ENCODE peak calls at places on chromosomes 16 and 17, in five cellular contexts. U is A549, N is tibial nerve, L is IMR-90, K is heart left ventricle. J is an unnamed sample.

GRCh38 chr16:66913081-66913480 is 5.6 kb downstream of the CDH16 start:
- DNase-seq in U (no peak), N (no peak), L (no peak), K (no peak), J (no peak)

GRCh38 chr16:49658491-49658890 is 197.4 kb downstream of the ZNF423 start:
- DNase-seq in U (no peak), N (no peak), L (no peak), K (no peak), J (no peak)

GRCh38 chr17:46024590-46024989 is 25.5 kb downstream of the STH start:
- DNase-seq in U (no peak), N (no peak), L (no peak), K (no peak), J (peak)

GRCh38 chr17:34151081-34151480 is 104.0 kb upstream of the CCL2 start:
- DNase-seq in U (no peak), N (no peak), L (no peak), K (no peak), J (no peak)

GRCh38 chr16:12258806-12259205 is 282.3 kb downstream of the SNX29 start:
- DNase-seq in U (no peak), N (no peak), L (no peak), K (no peak), J (no peak)

GRCh38 chr16:25078386-25078978 is 33.1 kb upstream of the LCMT1 start:
- DNase-seq in U (no peak), N (no peak), L (no peak), K (no peak), J (no peak)

GRCh38 chr17:7912927-7913524 is 3.1 kb downstream of the RNF227 start:
- DNase-seq in U (peak), N (peak), L (peak), K (no peak), J (no peak)

GRCh38 chr17:15742051-15742795 is 10.1 kb downstream of the TBC1D26 start:
- DNase-seq in U (no peak), N (no peak), L (no peak), K (no peak), J (no peak)

GRCh38 chr17:73643012-73643845 is 1.0 kb downstream of the SDK2 start:
- DNase-seq in U (peak), N (no peak), L (no peak), K (no peak), J (no peak)

GRCh38 chr17:39487946-39488345 is 26.7 kb downstream of the CDK12 start:
- DNase-seq in U (no peak), N (no peak), L (peak), K (no peak), J (peak)

GRCh38 chr17:4551141-4551540 is 4.0 kb downstream of the MYBBP1A start:
- DNase-seq in U (no peak), N (no peak), L (no peak), K (no peak), J (no peak)

GRCh38 chr17:83131268-83132011 is 52.0 kb downstream of the METRNL start:
- DNase-seq in U (no peak), N (no peak), L (no peak), K (peak), J (no peak)

GRCh38 chr17:14919580-14920160 is 345.5 kb downstream of the PMP22 start:
- DNase-seq in U (no peak), N (no peak), L (peak), K (no peak), J (no peak)

GRCh38 chr16:89690392-89690901 is 4.0 kb downstream of the CDK10 start:
- DNase-seq in U (no peak), N (no peak), L (no peak), K (no peak), J (no peak)

GRCh38 chr17:61063528-61063927 is 336.1 kb upstream of the TBX2 start:
- DNase-seq in U (no peak), N (no peak), L (no peak), K (no peak), J (no peak)

GRCh38 chr17:61504697-61505096 is 52.5 kb downstream of the TBX4 start:
- DNase-seq in U (peak), N (no peak), L (peak), K (no peak), J (no peak)

GRCh38 chr16:9518054-9518453 is 426.6 kb downstream of the HAPSTR1 start:
- DNase-seq in U (no peak), N (no peak), L (no peak), K (no peak), J (no peak)

GRCh38 chr17:16444258-16444886 is 29.0 kb downstream of the TRPV2 start:
- DNase-seq in U (no peak), N (no peak), L (no peak), K (no peak), J (no peak)

GRCh38 chr17:2295575-2295974 is 8.0 kb downstream of the SMG6 start:
- DNase-seq in U (no peak), N (no peak), L (peak), K (no peak), J (no peak)

GRCh38 chr16:1534021-1535020 is 855 bp downstream of the TMEM204 start:
- DNase-seq in U (no peak), N (no peak), L (peak), K (no peak), J (no peak)

GRCh38 chr16:12319464-12320030 is 343.0 kb downstream of the SNX29 start:
- DNase-seq in U (no peak), N (no peak), L (no peak), K (no peak), J (no peak)

GRCh38 chr17:15180121-15180561 is 85.0 kb downstream of the PMP22 start:
- DNase-seq in U (no peak), N (no peak), L (no peak), K (no peak), J (no peak)

GRCh38 chr16:62066747-62067146 is 30.5 kb upstream of the CDH8 start:
- DNase-seq in U (no peak), N (no peak), L (no peak), K (no peak), J (no peak)

GRCh38 chr17:29591737-29592624 is 951 bp upstream of the ANKRD13B start:
- DNase-seq in U (peak), N (peak), L (peak), K (peak), J (peak)

GRCh38 chr17:78717431-78717980 is 64.6 kb downstream of the CYTH1 start:
- DNase-seq in U (peak), N (peak), L (peak), K (no peak), J (no peak)

GRCh38 chr16:84789431-84789830 is 30.4 kb upstream of the CRISPLD2 start:
- DNase-seq in U (no peak), N (no peak), L (no peak), K (no peak), J (no peak)

GRCh38 chr17:6502871-6503509 is 53.4 kb downstream of the PITPNM3 start:
- DNase-seq in U (no peak), N (no peak), L (no peak), K (no peak), J (no peak)

GRCh38 chr16:57544129-57544653 is 1.7 kb downstream of the ADGRG5 start:
- DNase-seq in U (no peak), N (no peak), L (no peak), K (no peak), J (no peak)
- H3K4me3 ChIP-seq in U (no peak), N (no peak), L (no peak), K (no peak), J (no peak)

DNA sequence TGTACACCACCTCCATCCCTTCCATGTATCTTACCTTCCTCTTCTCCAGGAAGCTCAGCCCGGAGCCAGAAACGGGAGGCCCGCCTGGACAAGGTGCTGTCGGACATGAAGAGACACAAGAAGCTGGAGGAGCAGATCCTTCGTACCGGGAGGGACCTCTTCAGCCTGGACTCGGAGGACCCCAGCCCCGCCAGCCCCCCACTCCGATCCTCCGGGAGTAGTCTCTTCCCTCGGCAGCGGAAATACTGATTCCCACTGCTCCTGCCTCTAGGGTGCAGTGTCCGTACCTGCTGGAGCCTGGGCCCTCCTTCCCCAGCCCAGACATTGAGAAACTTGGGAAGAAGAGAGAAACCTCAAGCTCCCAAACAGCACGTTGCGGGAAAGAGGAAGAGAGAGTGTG is 756 bp upstream of the MVP start:
- DNase-seq in U (peak), N (no peak), L (no peak), K (no peak), J (no peak)
- TF ChIP-seq CTCF in U (peak), N (no peak), L (no peak), K (no peak), J (no peak)

GRCh38 chr16:69761983-69762842 is at the start of gene WWP2:
- DNase-seq in U (peak), N (peak), L (peak), K (peak), J (peak)
- TF ChIP-seq POLR2A in U (peak), N (peak), L (no peak), K (peak), J (no peak)

GRCh38 chr17:66541461-66542182 is 239.2 kb downstream of the PRKCA start:
- DNase-seq in U (no peak), N (no peak), L (no peak), K (no peak), J (no peak)
- H3K4me3 ChIP-seq in U (no peak), N (no peak), L (no peak), K (no peak), J (no peak)

GRCh38 chr17:11795906-11796305 is 197.6 kb downstream of the DNAH9 start:
- DNase-seq in U (no peak), N (no peak), L (no peak), K (no peak), J (no peak)

GRCh38 chr17:11803635-11804034 is 193.6 kb downstream of the ZNF18 start:
- DNase-seq in U (no peak), N (no peak), L (no peak), K (no peak), J (no peak)

GRCh38 chr17:11803226-11803625 is 194.0 kb downstream of the ZNF18 start:
- DNase-seq in U (no peak), N (no peak), L (no peak), K (no peak), J (no peak)

DNA sequence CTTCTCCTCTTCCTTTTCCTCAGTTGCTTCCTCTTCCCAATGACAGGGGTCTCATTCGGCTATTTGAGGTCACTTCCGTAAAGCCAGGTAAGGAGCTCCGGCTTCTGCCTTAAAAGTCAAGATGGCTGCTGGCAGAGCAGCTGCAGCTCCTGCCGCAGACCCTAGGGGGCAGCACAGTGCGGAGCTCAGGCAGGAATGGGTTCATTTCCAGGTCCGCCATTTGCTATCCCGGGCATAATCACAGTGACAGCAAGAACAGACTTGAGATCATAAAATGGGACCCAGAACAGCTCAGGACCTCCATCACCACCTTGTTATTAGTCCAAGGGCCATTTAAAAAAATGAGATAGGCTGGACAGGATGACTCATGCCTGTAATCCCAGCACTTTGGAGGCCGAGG is 199.5 kb downstream of the ZNF18 start:
- DNase-seq in U (peak), N (no peak), L (no peak), K (no peak), J (no peak)
- TF ChIP-seq CTCF in U (peak), N (no peak), L (no peak), K (no peak), J (no peak)

DNA sequence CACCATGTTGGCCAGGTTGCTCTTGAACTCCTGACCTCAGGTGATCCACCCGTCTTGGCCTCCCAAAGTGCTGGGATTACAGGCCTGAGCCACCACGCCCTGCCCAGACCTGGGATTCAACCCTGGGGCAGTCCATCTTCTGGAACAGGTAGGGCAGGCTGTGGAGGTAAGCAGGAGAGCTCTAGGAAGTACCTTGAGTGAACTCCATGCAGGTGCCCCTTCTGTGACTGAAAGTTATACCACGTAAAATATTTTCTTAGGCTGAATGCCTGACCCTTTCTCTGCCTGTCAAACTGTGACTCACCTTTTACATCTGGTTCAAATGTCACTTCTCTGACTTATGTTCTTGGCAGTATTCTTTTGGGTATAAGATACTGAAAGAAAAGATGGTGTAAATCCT is 86.7 kb upstream of the ELAC2 start:
- DNase-seq in U (no peak), N (no peak), L (no peak), K (no peak), J (no peak)
- TF ChIP-seq POLR2A in U (no peak), N (no peak), L (no peak), K (no peak), J (no peak)